ENCODE peak calls at places on chromosomes 1 and 21, in four cellular contexts. M is A549, U is endothelial cell of umbilical vein, S is K562. E is an unnamed sample.

GRCh38 chr1:26336477-26337205 is 17.3 kb downstream of the CRYBG2 start:
- DNase-seq in M (peak), U (no peak), S (peak), E (peak)

GRCh38 chr1:115301438-115302020 is 36.5 kb downstream of the NGF start:
- DNase-seq in M (no peak), U (no peak), S (no peak), E (no peak)

GRCh38 chr1:61950418-61950817 is 208.1 kb downstream of the PATJ start:
- DNase-seq in M (no peak), U (peak), S (no peak), E (peak)

GRCh38 chr1:18549896-18550295 is 69.2 kb downstream of the KLHDC7A start:
- DNase-seq in M (no peak), U (no peak), S (no peak), E (no peak)

GRCh38 chr21:41630249-41630648 is 122.3 kb upstream of the TMPRSS2 start:
- DNase-seq in M (peak), U (no peak), S (no peak), E (no peak)

GRCh38 chr1:6860401-6860800 is 75.1 kb downstream of the CAMTA1 start:
- DNase-seq in M (no peak), U (no peak), S (no peak), E (no peak)

GRCh38 chr1:14328687-14329086 is 269.8 kb upstream of the KAZN start:
- DNase-seq in M (no peak), U (no peak), S (no peak), E (no peak)

GRCh38 chr1:107993920-107994319 is 28.9 kb upstream of the VAV3 start:
- DNase-seq in M (no peak), U (no peak), S (no peak), E (no peak)

GRCh38 chr1:205575294-205575885 is 56.4 kb downstream of the ELK4 start:
- DNase-seq in M (no peak), U (no peak), S (no peak), E (no peak)

GRCh38 chr1:63704443-63704842 is 69.4 kb upstream of the ROR1 start:
- DNase-seq in M (peak), U (peak), S (no peak), E (no peak)

GRCh38 chr1:58515794-58516401 is 30.6 kb downstream of the OMA1 start:
- DNase-seq in M (peak), U (peak), S (peak), E (peak)

GRCh38 chr1:1162597-1163537 is 10.8 kb upstream of the TTLL10 start:
- DNase-seq in M (no peak), U (no peak), S (no peak), E (no peak)
- TF ChIP-seq POLR2A in M (no peak), U (no peak), S (no peak), E (no peak)

GRCh38 chr1:54163573-54163972 is 10.8 kb upstream of the CDCP2 start:
- DNase-seq in M (no peak), U (no peak), S (peak), E (no peak)
- TF ChIP-seq MYC in M (no peak), U (no peak), S (no peak), E (no peak)

DNA sequence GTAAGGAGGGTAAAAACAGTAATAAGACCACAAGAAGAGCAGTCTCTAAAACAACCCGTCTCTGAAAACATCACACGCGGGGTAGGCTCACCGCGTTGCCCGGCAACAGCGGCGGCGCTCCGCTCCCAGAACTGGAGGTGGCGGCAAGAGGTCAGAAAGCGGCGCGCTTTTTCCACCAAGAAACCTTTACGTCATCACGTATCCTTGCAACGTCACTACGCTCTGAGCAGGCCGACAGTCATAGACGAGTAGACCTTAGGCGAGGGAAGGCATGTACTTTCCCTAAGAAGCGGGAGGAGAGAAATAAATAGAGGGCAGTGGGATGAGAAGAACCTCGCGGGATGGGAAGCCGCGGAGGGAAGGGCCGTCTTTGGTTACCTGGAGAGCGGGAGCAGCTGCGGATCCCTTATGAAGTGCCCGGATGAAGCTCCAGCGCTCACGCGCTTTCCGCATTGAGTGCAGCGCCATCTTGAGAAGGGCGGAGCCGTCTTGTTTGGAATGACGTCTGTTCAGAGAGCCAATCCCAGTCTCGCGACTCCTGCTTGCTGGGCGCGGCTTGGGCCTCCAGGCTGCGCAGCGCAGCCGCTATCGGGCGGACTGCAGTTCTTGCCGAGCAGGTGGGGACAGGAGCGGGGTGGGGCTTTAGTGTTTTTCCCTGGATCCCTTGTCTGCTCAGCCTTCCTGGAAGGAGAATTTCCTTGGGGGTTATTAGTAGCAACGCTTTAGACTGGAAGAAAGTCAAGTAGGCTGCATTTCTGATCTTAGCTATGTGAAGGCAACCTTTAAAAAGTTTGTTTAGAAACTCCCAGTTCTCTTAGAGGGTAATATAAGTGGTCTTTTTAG is at the start of gene WARS2:
- DNase-seq in M (peak), U (peak), S (peak), E (peak)
- TF ChIP-seq POLR2A in M (peak), U (peak), S (peak), E (peak)

GRCh38 chr1:34371829-34372532 is 195.3 kb downstream of the C1orf94 start:
- DNase-seq in M (no peak), U (no peak), S (no peak), E (no peak)
- TF ChIP-seq MYC in M (no peak), U (no peak), S (no peak), E (no peak)

DNA sequence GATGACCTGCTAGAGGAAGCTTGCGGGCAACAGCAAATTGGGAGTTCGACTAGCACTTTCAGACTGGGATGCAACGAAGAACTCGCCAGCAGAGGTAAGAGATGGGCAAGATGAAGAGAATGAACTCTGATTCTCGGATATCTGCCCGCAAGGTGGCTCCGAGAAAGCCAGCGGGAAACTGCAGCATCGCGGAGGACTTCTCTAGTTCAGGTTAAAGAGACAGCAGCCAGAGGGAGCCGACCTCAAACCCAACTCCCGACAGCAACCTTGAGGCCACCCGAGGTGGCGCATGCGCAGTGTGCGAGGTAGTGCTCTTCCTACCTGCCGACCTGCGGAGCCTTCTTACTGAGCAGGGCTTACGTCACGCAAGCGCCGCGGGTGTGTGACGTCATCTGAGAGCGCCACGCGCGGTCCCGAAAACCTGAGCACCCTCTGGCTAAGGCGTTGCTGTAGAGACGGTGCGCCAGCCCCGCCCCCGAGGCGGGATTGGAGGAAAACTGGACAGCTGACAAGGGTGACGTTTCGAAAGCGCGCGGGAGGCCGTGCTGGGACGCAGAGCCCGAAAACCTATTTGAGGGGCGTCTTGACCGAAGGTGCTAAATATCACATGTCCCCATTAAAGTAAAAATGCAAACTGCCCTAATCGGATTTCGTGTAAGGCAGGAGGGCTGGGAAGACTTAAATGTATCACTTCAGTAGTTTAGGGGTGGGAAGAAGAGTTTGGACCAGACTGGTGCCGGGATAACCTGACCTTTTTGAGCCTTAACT is 110.5 kb upstream of the SLC25A33 start:
- DNase-seq in M (peak), U (peak), S (peak), E (peak)
- TF ChIP-seq POLR2A in M (peak), U (peak), S (peak), E (peak)

DNA sequence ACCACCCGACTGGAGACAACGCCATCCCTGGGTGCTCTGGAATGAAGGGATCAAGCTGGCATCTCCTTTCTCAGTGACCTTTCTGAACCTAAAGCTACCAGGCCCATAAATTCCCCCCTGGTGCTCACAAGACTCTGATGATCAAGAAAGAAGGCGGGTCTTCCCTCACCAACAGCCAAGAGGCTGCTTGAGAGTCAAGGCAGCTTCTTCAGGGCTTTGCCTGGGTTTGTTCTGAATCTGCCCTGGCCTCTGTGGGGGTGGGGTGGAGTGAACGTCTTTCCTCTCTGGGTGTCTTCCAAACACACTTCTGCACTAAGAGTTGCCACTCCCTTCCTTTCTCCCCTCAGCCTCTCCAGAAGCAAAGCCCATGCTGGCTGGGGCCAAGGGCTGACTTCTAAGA is 36.1 kb downstream of the CD247 start:
- DNase-seq in M (no peak), U (no peak), S (no peak), E (no peak)
- TF ChIP-seq MYC in M (no peak), U (no peak), S (no peak), E (no peak)

E was measured in NB4.